ENCODE peak calls at places on chromosomes 5 and 9, in seven cellular contexts. K is kidney, I is cardiac fibroblast, E is breast epithelium, V is MM.1S, R is prostate gland, N is Peyer's patch. M is an unnamed sample.

GRCh38 chr5:149675467-149676201 is 54.5 kb upstream of the PPARGC1B start:
- DNase-seq in R (no peak), V (no peak), I (no peak), E (no peak), K (peak), N (no peak), M (no peak)

GRCh38 chr5:176677209-176677931 is 30.1 kb downstream of the TSPAN17 start:
- DNase-seq in R (no peak), E (no peak), K (peak), N (no peak), V (no peak), I (no peak), M (no peak)

GRCh38 chr5:88203977-88204735 is 64.5 kb downstream of the TMEM161B start:
- DNase-seq in R (no peak), I (no peak), V (no peak), N (no peak), E (no peak), K (no peak), M (no peak)

GRCh38 chr9:89442981-89443817 is 54.7 kb downstream of the SEMA4D start:
- DNase-seq in I (peak), V (no peak), E (no peak), N (no peak), R (peak), K (peak), M (no peak)

GRCh38 chr5:54720346-54720745 is 202.8 kb downstream of the SNX18 start:
- DNase-seq in V (no peak), K (no peak), I (peak), R (no peak), N (no peak), E (no peak), M (no peak)

GRCh38 chr5:78903936-78904335 is 81.2 kb downstream of the ARSB start:
- DNase-seq in N (no peak), K (no peak), I (peak), E (no peak), V (no peak), R (no peak), M (no peak)

GRCh38 chr5:108911055-108911454 is 163.4 kb downstream of the FER start:
- DNase-seq in V (no peak), K (no peak), N (no peak), R (no peak), I (no peak), E (no peak), M (no peak)

GRCh38 chr5:83576341-83576740 is 104.8 kb downstream of the VCAN start:
- DNase-seq in I (peak), N (no peak), R (no peak), E (no peak), V (no peak), K (no peak), M (no peak)

GRCh38 chr5:13662646-13663045 is 281.8 kb downstream of the DNAH5 start:
- DNase-seq in R (no peak), K (no peak), I (no peak), N (no peak), V (no peak), E (no peak), M (no peak)

GRCh38 chr9:14692918-14693861 is at the start of gene ZDHHC21:
- DNase-seq in E (peak), I (peak), R (peak), V (peak), N (peak), K (peak), M (no peak)

GRCh38 chr5:77218263-77218662 is 7.8 kb downstream of the PDE8B start:
- DNase-seq in N (no peak), I (no peak), K (no peak), R (no peak), V (no peak), E (no peak), M (no peak)

GRCh38 chr5:107704686-107705389 is 34.1 kb upstream of the EFNA5 start:
- DNase-seq in R (no peak), K (no peak), E (no peak), I (peak), N (no peak), V (no peak), M (no peak)

GRCh38 chr5:2749514-2750025 is 1.9 kb downstream of the IRX2 start:
- DNase-seq in V (no peak), N (no peak), I (no peak), R (no peak), K (no peak), E (no peak), M (no peak)

GRCh38 chr5:78509145-78509865 is 139.3 kb downstream of the LHFPL2 start:
- DNase-seq in R (no peak), E (no peak), K (no peak), I (no peak), V (no peak), N (no peak), M (no peak)

GRCh38 chr9:5429873-5430564 is 7.7 kb downstream of the PLGRKT start:
- DNase-seq in N (no peak), K (no peak), I (no peak), E (no peak), R (no peak), V (no peak), M (no peak)

GRCh38 chr5:59542841-59543825 is 350.4 kb downstream of the PDE4D start:
- DNase-seq in K (peak), I (peak), V (peak), N (no peak), E (no peak), R (no peak), M (no peak)

GRCh38 chr5:15693933-15694332 is 194.0 kb downstream of the FBXL7 start:
- DNase-seq in E (no peak), V (no peak), N (no peak), K (no peak), I (no peak), R (no peak), M (no peak)

GRCh38 chr9:128729302-128729701 is 5.4 kb upstream of the ZDHHC12 start:
- DNase-seq in I (no peak), K (no peak), E (no peak), V (no peak), N (no peak), R (no peak), M (no peak)

GRCh38 chr9:4303002-4303401 is 3.1 kb upstream of the GLIS3 start:
- DNase-seq in I (peak), K (no peak), R (no peak), E (no peak), V (no peak), N (no peak), M (no peak)

GRCh38 chr9:117523531-117524153 is 108.8 kb upstream of the ASTN2 start:
- DNase-seq in K (no peak), I (no peak), N (no peak), R (no peak), V (no peak), E (no peak), M (no peak)

GRCh38 chr5:80082731-80083114 is 47.6 kb downstream of the THBS4 start:
- DNase-seq in R (peak), E (peak), V (no peak), N (peak), I (peak), K (peak), M (no peak)

GRCh38 chr9:16899611-16900010 is 29.1 kb upstream of the BNC2 start:
- DNase-seq in K (no peak), V (no peak), E (no peak), R (no peak), N (no peak), I (no peak), M (no peak)

GRCh38 chr5:59093329-59093728 is 510.5 kb downstream of the RAB3C start:
- DNase-seq in V (no peak), N (no peak), K (no peak), E (no peak), R (no peak), I (no peak), M (no peak)

GRCh38 chr5:126686451-126687126 is 85.8 kb downstream of the PHAX start:
- DNase-seq in K (no peak), V (no peak), E (no peak), N (no peak), I (no peak), R (no peak), M (no peak)

GRCh38 chr9:135849186-135849585 is 58.2 kb downstream of the CAMSAP1 start:
- DNase-seq in I (no peak), E (no peak), K (no peak), R (no peak), N (no peak), V (no peak), M (no peak)

DNA sequence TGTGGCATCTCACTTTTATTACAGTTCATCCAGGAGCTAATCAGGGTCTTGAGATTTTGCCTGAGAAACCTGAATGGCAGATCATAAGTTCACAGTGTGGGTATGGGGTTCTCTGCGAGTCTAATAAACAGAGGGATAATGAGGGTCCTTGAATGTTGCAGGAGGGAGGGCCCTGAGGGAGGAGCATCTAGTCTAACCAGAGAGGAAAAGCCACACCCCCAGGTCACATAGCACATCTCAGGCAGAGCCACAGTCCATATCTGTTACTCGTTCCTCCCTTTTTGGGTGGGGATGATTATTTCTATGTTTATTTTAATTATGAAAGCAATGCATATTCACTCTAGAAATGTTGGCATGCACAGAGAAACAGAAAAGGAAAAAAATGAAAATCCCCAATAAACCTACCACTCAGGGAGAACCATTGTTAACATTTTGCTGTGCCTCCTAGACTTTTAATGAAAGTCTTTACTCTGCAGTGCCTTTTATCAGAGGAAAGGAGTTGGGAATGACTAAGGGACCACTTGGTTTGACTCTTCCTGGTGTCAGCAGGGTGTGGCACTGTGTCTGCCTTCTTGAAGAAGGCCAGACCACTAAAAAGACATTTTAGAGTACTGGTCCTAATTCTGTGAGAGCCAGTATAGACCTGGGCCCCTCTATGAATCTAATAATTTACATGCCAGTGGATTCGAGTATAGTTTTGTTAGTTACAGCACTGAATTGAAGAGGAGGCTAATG is 2.8 kb downstream of the GALNT12 start:
- DNase-seq in K (no peak), I (peak), V (no peak), E (no peak), R (no peak), N (no peak), M (no peak)
- H3K4me3 ChIP-seq in K (no peak), I (no peak), V (no peak), E (no peak), R (no peak), N (no peak), M (no peak)

GRCh38 chr5:178149199-178149932 is 4.3 kb downstream of the NHP2 start:
- DNase-seq in E (no peak), V (no peak), R (no peak), N (no peak), K (no peak), I (no peak), M (no peak)

GRCh38 chr5:178153530-178154340 is at the start of gene NHP2:
- DNase-seq in K (peak), N (peak), E (peak), R (peak), V (peak), I (peak), M (peak)

GRCh38 chr5:178152491-178153444 is 917 bp downstream of the NHP2 start:
- DNase-seq in K (no peak), R (no peak), I (no peak), E (no peak), V (no peak), N (no peak), M (no peak)

GRCh38 chr5:178147406-178147805 is 6.3 kb downstream of the NHP2 start:
- DNase-seq in K (no peak), E (no peak), I (no peak), V (no peak), N (no peak), R (no peak), M (no peak)

GRCh38 chr5:178150977-178151734 is 2.5 kb downstream of the NHP2 start:
- DNase-seq in V (no peak), R (no peak), E (no peak), I (no peak), K (no peak), N (no peak), M (no peak)
- TF ChIP-seq CTCF in V (no peak), R (no peak), E (no peak), I (no peak), K (no peak), N (no peak), M (no peak)

GRCh38 chr5:163505475-163506457 is at the start of gene MAT2B:
- DNase-seq in N (peak), R (peak), K (peak), I (peak), E (peak), V (peak), M (peak)

GRCh38 chr5:163508753-163509152 is 3.3 kb downstream of the MAT2B start:
- DNase-seq in V (no peak), N (no peak), I (no peak), K (no peak), E (no peak), R (no peak), M (no peak)

GRCh38 chr5:163505049-163505474 is 357 bp upstream of the MAT2B start:
- DNase-seq in I (no peak), E (no peak), R (no peak), N (no peak), V (no peak), K (no peak), M (no peak)

GRCh38 chr5:163504091-163504931 is 1.1 kb upstream of the MAT2B start:
- DNase-seq in V (peak), I (peak), K (no peak), E (peak), N (peak), R (peak), M (no peak)

DNA sequence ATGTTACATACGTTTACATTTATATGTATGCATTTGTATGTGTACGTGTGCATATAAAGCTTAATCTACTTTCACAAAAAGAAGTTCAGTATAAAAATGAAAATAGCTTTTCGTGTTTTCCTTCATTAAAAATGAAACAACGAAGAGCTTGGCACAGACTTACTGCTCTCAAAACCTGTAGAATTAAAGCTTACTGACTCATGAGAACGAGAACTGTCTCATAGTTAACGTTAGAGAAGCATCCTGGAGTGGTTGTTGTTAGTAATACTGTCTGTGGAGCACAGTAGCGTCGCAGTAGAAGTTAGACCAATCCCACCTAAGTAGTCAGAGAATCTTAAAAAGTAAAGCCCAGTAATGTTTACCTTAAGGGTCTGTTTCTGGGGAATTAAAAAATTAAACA is 1.3 kb downstream of the MAT2B start:
- DNase-seq in N (no peak), K (no peak), I (peak), R (no peak), E (no peak), V (peak), M (no peak)
- H3K4me3 ChIP-seq in N (peak), K (peak), I (peak), R (peak), E (peak), V (peak), M (peak)

DNA sequence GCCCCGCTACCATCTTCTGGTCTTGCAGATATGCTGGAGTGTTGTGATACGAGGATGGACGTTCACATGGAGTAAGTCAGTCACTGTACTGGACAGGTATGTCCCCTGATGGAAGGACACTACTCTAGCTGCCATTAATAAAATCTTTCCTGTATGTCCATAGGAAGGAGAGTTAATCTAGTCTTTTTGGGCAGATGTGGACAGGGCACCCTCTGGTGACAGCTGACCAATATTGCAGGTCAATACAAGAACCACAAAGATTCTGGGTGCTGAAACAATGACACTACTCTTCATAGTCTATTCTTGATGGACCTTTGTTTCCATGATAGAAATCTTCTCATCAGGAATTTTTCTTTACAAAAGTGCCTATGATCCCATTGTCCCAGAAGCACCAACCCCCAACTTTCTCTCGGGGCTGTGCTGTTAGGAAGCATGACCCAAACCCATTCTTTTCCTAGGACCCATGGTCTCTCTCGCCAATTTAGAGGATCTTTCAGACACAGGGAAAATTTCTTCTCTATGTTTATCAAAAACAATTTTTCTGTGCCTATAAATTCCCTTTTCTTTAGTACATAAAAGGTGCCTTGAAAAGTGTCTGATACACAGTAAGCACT is 376.9 kb downstream of the DTWD2 start:
- DNase-seq in K (no peak), V (peak), R (no peak), I (peak), N (no peak), E (no peak), M (no peak)
- TF ChIP-seq CTCF in K (peak), V (peak), R (peak), I (peak), N (no peak), E (no peak), M (peak)

DNA sequence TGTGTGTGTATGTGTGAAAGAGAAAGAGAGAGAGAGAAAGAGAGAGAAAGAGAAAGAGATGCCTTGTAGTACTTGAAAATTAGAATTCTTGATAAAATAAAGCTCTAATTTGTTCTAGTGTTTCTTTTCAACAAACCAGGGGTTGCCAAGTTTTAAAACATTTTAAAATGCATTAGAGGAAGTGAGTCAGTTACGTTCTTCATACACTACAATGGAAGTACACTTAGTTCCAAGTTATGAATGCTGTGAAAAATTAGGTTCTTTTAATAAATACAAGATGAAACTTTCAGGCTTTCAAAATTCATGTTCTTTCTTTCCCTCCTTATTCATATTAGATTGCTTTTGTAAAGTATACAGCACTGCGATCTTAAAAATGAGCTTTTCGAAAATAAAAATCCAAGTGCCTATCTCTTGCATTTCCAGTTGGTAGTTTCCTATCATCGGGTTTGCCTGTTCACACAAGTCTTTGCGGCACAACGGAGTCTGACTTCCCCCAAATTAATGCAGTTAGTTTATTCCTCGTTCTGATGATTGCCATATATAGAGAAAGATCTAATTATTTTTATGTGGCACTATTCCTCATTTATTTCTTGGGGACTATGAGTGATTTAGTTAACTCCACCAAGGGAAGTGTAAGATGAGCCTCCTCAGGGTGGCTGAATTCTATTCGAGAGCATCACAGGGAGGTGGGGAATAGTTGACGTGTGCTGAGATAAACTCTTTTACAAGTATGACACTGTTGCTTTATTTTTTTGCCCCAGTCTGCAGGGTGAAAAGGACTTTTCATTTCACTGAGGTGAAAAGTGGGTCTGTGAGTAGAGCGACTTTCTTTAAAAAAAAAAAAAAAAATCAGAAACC is 238.2 kb downstream of the CD180 start:
- DNase-seq in R (no peak), K (no peak), V (no peak), I (peak), N (no peak), E (no peak), M (no peak)
- H3K4me3 ChIP-seq in R (peak), K (peak), V (no peak), I (peak), N (peak), E (peak), M (no peak)

DNA sequence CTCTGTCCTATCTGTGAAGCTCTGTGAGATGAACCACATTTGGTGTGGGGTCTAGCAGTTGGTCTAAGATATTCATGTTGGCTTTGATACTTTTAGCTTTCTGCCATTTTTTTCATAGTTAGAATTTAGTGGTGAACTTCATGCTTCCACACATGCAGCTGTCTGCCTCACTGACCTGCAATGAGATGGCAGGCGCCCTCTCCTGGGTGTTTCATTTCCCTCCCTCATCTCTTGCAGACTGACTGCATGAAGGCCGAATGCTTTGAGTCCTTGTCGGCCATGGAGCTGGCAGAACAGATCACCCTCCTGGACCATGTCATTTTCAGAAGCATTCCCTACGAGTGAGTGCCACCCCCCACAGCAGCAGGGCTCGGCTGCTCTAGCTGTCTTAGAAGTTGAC is 26.1 kb upstream of the CKMT2 start:
- DNase-seq in V (no peak), E (no peak), K (no peak), I (peak), R (no peak), N (no peak), M (no peak)
- TF ChIP-seq CTCF in V (no peak), E (no peak), K (no peak), I (peak), R (no peak), N (no peak), M (peak)